ENCODE peak calls at places on chromosome 21, in ten cellular contexts. One of them, this sample, is unnamed.

GRCh38 chr21:16159213-16159970 is 429.6 kb downstream of the USP25 start:
- DNase-seq in prostate gland: no peak
- DNase-seq in GM12878: no peak
- DNase-seq in stomach: no peak
- DNase-seq in uterus: no peak
- DNase-seq in Peyer's patch: no peak
- DNase-seq in sigmoid colon: no peak
- DNase-seq in right lobe of liver: no peak
- DNase-seq in tibial nerve: no peak
- DNase-seq in breast epithelium: no peak
- DNase-seq in this sample: no peak

GRCh38 chr21:38297193-38297592 is 40.4 kb downstream of the KCNJ15 start:
- DNase-seq in sigmoid colon: no peak
- DNase-seq in right lobe of liver: no peak
- DNase-seq in stomach: no peak
- DNase-seq in Peyer's patch: no peak
- DNase-seq in uterus: no peak
- DNase-seq in breast epithelium: peak; percentile 47
- DNase-seq in GM12878: no peak
- DNase-seq in tibial nerve: no peak
- DNase-seq in prostate gland: peak; percentile 64
- DNase-seq in this sample: no peak

GRCh38 chr21:38768385-38769071 is 37.2 kb upstream of the ETS2 start:
- DNase-seq in breast epithelium: no peak
- DNase-seq in stomach: no peak
- DNase-seq in sigmoid colon: no peak
- DNase-seq in tibial nerve: no peak
- DNase-seq in prostate gland: no peak
- DNase-seq in uterus: no peak
- DNase-seq in right lobe of liver: no peak
- DNase-seq in Peyer's patch: peak; percentile 22
- DNase-seq in GM12878: no peak
- DNase-seq in this sample: no peak

GRCh38 chr21:43282358-43283120 is 113.7 kb downstream of the CRYAA start:
- DNase-seq in stomach: no peak
- DNase-seq in GM12878: no peak
- DNase-seq in right lobe of liver: no peak
- DNase-seq in Peyer's patch: no peak
- DNase-seq in prostate gland: no peak
- DNase-seq in breast epithelium: no peak
- DNase-seq in sigmoid colon: no peak
- DNase-seq in tibial nerve: no peak
- DNase-seq in uterus: no peak
- DNase-seq in this sample: no peak

GRCh38 chr21:31366825-31367224 is 22.8 kb upstream of the TIAM1 start:
- DNase-seq in right lobe of liver: no peak
- DNase-seq in breast epithelium: peak; percentile 75
- DNase-seq in GM12878: no peak
- DNase-seq in uterus: no peak
- DNase-seq in sigmoid colon: no peak
- DNase-seq in tibial nerve: no peak
- DNase-seq in Peyer's patch: no peak
- DNase-seq in stomach: peak; percentile 50
- DNase-seq in prostate gland: peak; percentile 53
- DNase-seq in this sample: peak; percentile 13

GRCh38 chr21:17402885-17403477 is 109.9 kb upstream of the CXADR start:
- DNase-seq in stomach: no peak
- DNase-seq in uterus: no peak
- DNase-seq in tibial nerve: no peak
- DNase-seq in prostate gland: no peak
- DNase-seq in sigmoid colon: no peak
- DNase-seq in GM12878: no peak
- DNase-seq in breast epithelium: no peak
- DNase-seq in Peyer's patch: no peak
- DNase-seq in right lobe of liver: no peak
- DNase-seq in this sample: no peak

GRCh38 chr21:28633803-28634572 is 358.7 kb downstream of the LTN1 start:
- DNase-seq in uterus: peak; percentile 40
- DNase-seq in tibial nerve: no peak
- DNase-seq in sigmoid colon: no peak
- DNase-seq in GM12878: no peak
- DNase-seq in prostate gland: no peak
- DNase-seq in right lobe of liver: no peak
- DNase-seq in stomach: no peak
- DNase-seq in breast epithelium: no peak
- DNase-seq in Peyer's patch: no peak
- DNase-seq in this sample: no peak

GRCh38 chr21:14737278-14737677 is 191.2 kb upstream of the SAMSN1 start:
- DNase-seq in right lobe of liver: no peak
- DNase-seq in breast epithelium: no peak
- DNase-seq in uterus: no peak
- DNase-seq in stomach: no peak
- DNase-seq in Peyer's patch: no peak
- DNase-seq in prostate gland: no peak
- DNase-seq in sigmoid colon: no peak
- DNase-seq in GM12878: no peak
- DNase-seq in tibial nerve: no peak
- DNase-seq in this sample: no peak

GRCh38 chr21:41783476-41784150 is 16.8 kb upstream of the RIPK4 start:
- DNase-seq in breast epithelium: no peak
- DNase-seq in right lobe of liver: no peak
- DNase-seq in sigmoid colon: no peak
- DNase-seq in uterus: no peak
- DNase-seq in prostate gland: peak; percentile 75
- DNase-seq in GM12878: no peak
- DNase-seq in tibial nerve: no peak
- DNase-seq in stomach: peak; percentile 85
- DNase-seq in Peyer's patch: no peak
- DNase-seq in this sample: no peak

GRCh38 chr21:41147096-41147978 is 20.6 kb upstream of the BACE2 start:
- DNase-seq in sigmoid colon: no peak
- DNase-seq in Peyer's patch: no peak
- DNase-seq in right lobe of liver: no peak
- DNase-seq in tibial nerve: no peak
- DNase-seq in GM12878: no peak
- DNase-seq in breast epithelium: peak; percentile 51
- DNase-seq in uterus: no peak
- DNase-seq in stomach: no peak
- DNase-seq in prostate gland: no peak
- DNase-seq in this sample: no peak

GRCh38 chr21:29875873-29876272 is 63.9 kb downstream of the GRIK1 start:
- DNase-seq in stomach: no peak
- DNase-seq in GM12878: no peak
- DNase-seq in uterus: no peak
- DNase-seq in Peyer's patch: no peak
- DNase-seq in prostate gland: no peak
- DNase-seq in breast epithelium: no peak
- DNase-seq in right lobe of liver: no peak
- DNase-seq in sigmoid colon: no peak
- DNase-seq in tibial nerve: no peak
- DNase-seq in this sample: no peak

GRCh38 chr21:33123396-33124120 is 53.6 kb downstream of the OLIG1 start:
- DNase-seq in sigmoid colon: no peak
- DNase-seq in Peyer's patch: no peak
- DNase-seq in breast epithelium: no peak
- DNase-seq in right lobe of liver: no peak
- DNase-seq in uterus: no peak
- DNase-seq in stomach: no peak
- DNase-seq in GM12878: no peak
- DNase-seq in prostate gland: no peak
- DNase-seq in tibial nerve: no peak
- DNase-seq in this sample: no peak

GRCh38 chr21:41816583-41817165 is 49.8 kb upstream of the RIPK4 start:
- DNase-seq in right lobe of liver: peak; percentile 66
- DNase-seq in uterus: peak; percentile 49
- DNase-seq in sigmoid colon: peak; percentile 82
- DNase-seq in Peyer's patch: peak; percentile 67
- DNase-seq in GM12878: no peak
- DNase-seq in tibial nerve: peak; percentile 50
- DNase-seq in prostate gland: peak; percentile 55
- DNase-seq in breast epithelium: peak; percentile 60
- DNase-seq in stomach: peak; percentile 74
- DNase-seq in this sample: peak; percentile 67

GRCh38 chr21:34243562-34243961 is 120.2 kb upstream of the KCNE2 start:
- DNase-seq in prostate gland: no peak
- DNase-seq in right lobe of liver: peak; percentile 59
- DNase-seq in GM12878: no peak
- DNase-seq in uterus: no peak
- DNase-seq in Peyer's patch: no peak
- DNase-seq in stomach: peak; percentile 27
- DNase-seq in sigmoid colon: no peak
- DNase-seq in breast epithelium: no peak
- DNase-seq in tibial nerve: no peak
- DNase-seq in this sample: peak; percentile 52
- TF ChIP-seq CTCF in prostate gland: peak; percentile 24
- TF ChIP-seq CTCF in right lobe of liver: peak; percentile 55
- TF ChIP-seq CTCF in GM12878: peak; percentile 49
- TF ChIP-seq CTCF in uterus: no peak
- TF ChIP-seq CTCF in Peyer's patch: peak; percentile 14
- TF ChIP-seq CTCF in stomach: no peak
- TF ChIP-seq CTCF in sigmoid colon: peak; percentile 16
- TF ChIP-seq CTCF in breast epithelium: no peak
- TF ChIP-seq CTCF in tibial nerve: peak; percentile 25
- TF ChIP-seq CTCF in this sample: no peak

GRCh38 chr21:39776589-39776988 is 31.6 kb downstream of the IGSF5 start:
- DNase-seq in sigmoid colon: no peak
- DNase-seq in stomach: no peak
- DNase-seq in uterus: no peak
- DNase-seq in breast epithelium: no peak
- DNase-seq in tibial nerve: no peak
- DNase-seq in right lobe of liver: no peak
- DNase-seq in prostate gland: no peak
- DNase-seq in Peyer's patch: no peak
- DNase-seq in GM12878: no peak
- DNase-seq in this sample: no peak
- H3K4me1 ChIP-seq in sigmoid colon: no peaks in the 10 kb centered on the region
- H3K4me1 ChIP-seq in stomach: no peaks in the 10 kb centered on the region
- H3K4me1 ChIP-seq in uterus: no peaks in the 10 kb centered on the region
- H3K4me1 ChIP-seq in breast epithelium: no peaks in the 10 kb centered on the region
- H3K4me1 ChIP-seq in tibial nerve: no peaks in the 10 kb centered on the region
- H3K4me1 ChIP-seq in right lobe of liver: no peaks in the 10 kb centered on the region
- H3K4me1 ChIP-seq in prostate gland: no peaks in the 10 kb centered on the region
- H3K4me1 ChIP-seq in Peyer's patch: no peaks in the 10 kb centered on the region
- H3K4me1 ChIP-seq in GM12878: no peaks in the 10 kb centered on the region
- H3K4me1 ChIP-seq in this sample: no peaks in the 10 kb centered on the region

DNA sequence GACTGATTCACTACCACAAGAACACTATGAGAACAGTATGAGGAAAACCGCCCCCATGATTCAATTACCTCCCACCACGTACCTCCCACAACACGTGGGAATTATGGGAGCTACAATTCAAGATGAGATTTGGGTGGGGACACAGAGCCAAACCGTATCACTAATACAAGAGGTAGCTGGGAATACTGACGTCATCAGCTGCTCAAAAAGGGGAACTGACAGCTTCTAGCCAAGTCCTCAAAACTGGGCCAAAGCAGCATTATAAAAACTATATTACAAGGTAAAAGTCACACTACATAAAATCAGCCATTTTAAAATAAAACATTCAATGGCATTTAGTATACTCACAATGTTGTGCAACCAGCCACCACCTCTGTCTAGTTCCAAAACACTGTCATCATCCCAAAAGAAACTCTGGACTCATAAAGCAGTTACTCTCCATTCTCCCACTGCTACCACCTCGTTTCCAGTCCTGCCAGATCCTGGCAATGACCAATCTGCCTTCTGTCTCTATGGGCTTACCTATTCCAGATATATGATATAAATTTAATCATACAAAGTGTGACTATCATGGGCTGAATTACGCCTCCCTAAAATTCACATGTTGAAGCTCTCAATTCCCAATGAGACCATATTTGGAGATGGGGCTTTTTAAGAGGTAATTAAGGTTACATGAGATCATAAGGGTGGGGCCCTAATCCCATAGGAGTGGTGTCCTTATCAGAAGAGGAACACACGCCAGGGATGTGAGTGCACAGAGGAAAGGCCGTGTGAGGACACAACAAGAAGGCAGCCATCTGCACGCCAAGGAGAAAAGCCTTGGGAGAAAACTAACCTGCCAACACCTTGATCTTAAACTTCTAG is 192.1 kb downstream of the SETD4 start:
- DNase-seq in prostate gland: no peak
- DNase-seq in Peyer's patch: no peak
- DNase-seq in uterus: no peak
- DNase-seq in sigmoid colon: no peak
- DNase-seq in stomach: no peak
- DNase-seq in GM12878: no peak
- DNase-seq in breast epithelium: no peak
- DNase-seq in right lobe of liver: no peak
- DNase-seq in tibial nerve: no peak
- DNase-seq in this sample: no peak
- TF ChIP-seq POLR2A in prostate gland: no peak
- TF ChIP-seq POLR2A in Peyer's patch: no peak
- TF ChIP-seq POLR2A in uterus: no peak
- TF ChIP-seq POLR2A in sigmoid colon: no peak
- TF ChIP-seq POLR2A in stomach: no peak
- TF ChIP-seq POLR2A in GM12878: no peak
- TF ChIP-seq POLR2A in breast epithelium: no peak
- TF ChIP-seq POLR2A in right lobe of liver: no peak
- TF ChIP-seq POLR2A in tibial nerve: no peak
- TF ChIP-seq POLR2A in this sample: no peak

GRCh38 chr21:36427502-36427901 is 42.3 kb downstream of the CHAF1B start:
- DNase-seq in sigmoid colon: no peak
- DNase-seq in right lobe of liver: no peak
- DNase-seq in GM12878: no peak
- DNase-seq in tibial nerve: no peak
- DNase-seq in stomach: no peak
- DNase-seq in uterus: no peak
- DNase-seq in breast epithelium: no peak
- DNase-seq in Peyer's patch: no peak
- DNase-seq in prostate gland: no peak
- DNase-seq in this sample: no peak

GRCh38 chr21:36430841-36431240 is 45.6 kb downstream of the CHAF1B start:
- DNase-seq in tibial nerve: no peak
- DNase-seq in stomach: no peak
- DNase-seq in uterus: no peak
- DNase-seq in Peyer's patch: no peak
- DNase-seq in breast epithelium: no peak
- DNase-seq in GM12878: no peak
- DNase-seq in sigmoid colon: no peak
- DNase-seq in right lobe of liver: no peak
- DNase-seq in prostate gland: no peak
- DNase-seq in this sample: no peak

GRCh38 chr21:36431252-36431651 is 46.1 kb downstream of the CHAF1B start:
- DNase-seq in tibial nerve: no peak
- DNase-seq in Peyer's patch: no peak
- DNase-seq in prostate gland: no peak
- DNase-seq in uterus: no peak
- DNase-seq in breast epithelium: no peak
- DNase-seq in stomach: no peak
- DNase-seq in sigmoid colon: no peak
- DNase-seq in GM12878: no peak
- DNase-seq in right lobe of liver: no peak
- DNase-seq in this sample: no peak

GRCh38 chr21:36428789-36429671 is 43.8 kb downstream of the CHAF1B start:
- DNase-seq in uterus: no peak
- DNase-seq in Peyer's patch: no peak
- DNase-seq in prostate gland: no peak
- DNase-seq in GM12878: no peak
- DNase-seq in right lobe of liver: no peak
- DNase-seq in sigmoid colon: no peak
- DNase-seq in tibial nerve: no peak
- DNase-seq in stomach: no peak
- DNase-seq in breast epithelium: no peak
- DNase-seq in this sample: no peak

GRCh38 chr21:36429672-36430546 is 44.7 kb downstream of the CHAF1B start:
- DNase-seq in breast epithelium: peak; percentile 26
- DNase-seq in sigmoid colon: peak; percentile 90
- DNase-seq in tibial nerve: peak; percentile 41
- DNase-seq in Peyer's patch: peak; percentile 39
- DNase-seq in right lobe of liver: peak; percentile 59
- DNase-seq in GM12878: peak; percentile 59
- DNase-seq in stomach: peak; percentile 84
- DNase-seq in prostate gland: peak; percentile 15
- DNase-seq in uterus: peak; percentile 88
- DNase-seq in this sample: peak; percentile 76
- TF ChIP-seq CTCF in breast epithelium: no peak
- TF ChIP-seq CTCF in sigmoid colon: no peak
- TF ChIP-seq CTCF in tibial nerve: no peak
- TF ChIP-seq CTCF in Peyer's patch: no peak
- TF ChIP-seq CTCF in right lobe of liver: no peak
- TF ChIP-seq CTCF in GM12878: peak; percentile 12
- TF ChIP-seq CTCF in stomach: no peak
- TF ChIP-seq CTCF in prostate gland: no peak
- TF ChIP-seq CTCF in uterus: no peak
- TF ChIP-seq CTCF in this sample: no peak

This sample was measured in testis.